ENCODE peak calls at places on chromosomes 6 and 20, in ten cellular contexts. J is body of pancreas; T is heart left ventricle; Z is MM.1S; M is HCT116; X is GM23248; E is left ventricle myocardium inferior; O is CD4-positive, alpha-beta T cell; Y is WERI-Rb-1; U is uterus. H is an unnamed sample.
A peak's percentile ranks its signal among the peaks of the same experiment; 100 is the strongest.

GRCh38 chr20:41049451-41049850 is 20.8 kb downstream of the TOP1 start:
- DNase-seq in T (no peak), M (no peak), E (no peak), Y (no peak), U (no peak), X (no peak), J (no peak), O (no peak), Z (no peak), H (no peak)

GRCh38 chr6:105459884-105460283 is 57.0 kb upstream of the PREP start:
- DNase-seq in O (no peak), X (peak; percentile 67), U (no peak), E (no peak), J (no peak), Y (no peak), M (no peak), Z (no peak), T (no peak), H (no peak)

GRCh38 chr6:52253494-52253893 is 9.2 kb upstream of the IL17F start:
- DNase-seq in U (no peak), E (no peak), T (no peak), O (no peak), Y (no peak), Z (peak; percentile 22), X (peak; percentile 64), M (no peak), J (no peak), H (no peak)

GRCh38 chr6:79750806-79751205 is 119.7 kb downstream of the SH3BGRL2 start:
- DNase-seq in U (no peak), J (no peak), X (no peak), O (no peak), Z (no peak), T (no peak), Y (no peak), M (no peak), E (no peak), H (no peak)

GRCh38 chr6:25456249-25456648 is 177.1 kb downstream of the CARMIL1 start:
- DNase-seq in X (no peak), E (no peak), O (no peak), Z (no peak), T (no peak), M (no peak), J (no peak), Y (no peak), U (no peak), H (no peak)

GRCh38 chr20:15923030-15923776 is 650.0 kb downstream of the KIF16B start:
- DNase-seq in T (no peak), O (no peak), E (no peak), M (no peak), X (no peak), J (no peak), U (no peak), Y (no peak), Z (peak; percentile 47), H (no peak)

GRCh38 chr20:61662946-61663460 is 402.7 kb downstream of the TAF4 start:
- DNase-seq in Y (no peak), M (no peak), J (no peak), Z (no peak), E (no peak), T (no peak), O (no peak), X (no peak), U (no peak), H (no peak)

GRCh38 chr6:56297022-56297995 is 49.9 kb upstream of the COL21A1 start:
- DNase-seq in X (peak; percentile 35), U (no peak), T (no peak), O (no peak), M (no peak), Y (no peak), Z (no peak), E (no peak), J (no peak), H (no peak)

GRCh38 chr6:79627422-79627821 is 3.7 kb upstream of the SH3BGRL2 start:
- DNase-seq in M (no peak), O (no peak), U (no peak), X (no peak), T (no peak), E (no peak), Z (no peak), Y (no peak), J (no peak), H (no peak)

GRCh38 chr6:15879372-15880261 is 216.8 kb upstream of the DTNBP1 start:
- DNase-seq in Z (peak; percentile 30), T (peak; percentile 68), E (peak; percentile 86), Y (no peak), J (peak; percentile 53), O (peak; percentile 34), M (no peak), U (peak; percentile 54), X (peak; percentile 86), H (peak; percentile 93)

DNA sequence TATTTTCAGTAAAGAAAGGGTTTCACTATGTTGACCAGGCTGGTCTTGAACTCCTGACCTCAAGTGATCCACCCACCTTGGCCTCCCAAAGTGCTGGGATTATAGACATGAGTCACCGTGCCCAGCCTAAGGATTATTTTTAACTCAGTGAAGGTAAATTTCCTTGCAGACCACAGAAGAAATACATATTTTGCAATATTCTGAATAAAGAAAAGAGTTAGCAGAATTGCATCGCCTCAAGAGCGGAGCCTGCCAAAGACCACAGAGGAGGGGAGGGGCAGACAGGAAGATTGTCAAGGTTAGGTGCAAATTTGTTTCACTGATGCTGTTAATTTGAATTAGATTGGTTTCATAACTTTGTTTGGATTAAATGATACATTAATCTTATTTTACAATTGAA is 47.4 kb downstream of the SOD2 start:
- DNase-seq in E (no peak), Y (no peak), M (no peak), T (no peak), X (no peak), Z (no peak), U (no peak), O (no peak), J (no peak), H (no peak)
- H3K9me3 ChIP-seq in E (no peaks in the 10 kb centered on the region), Y (no peaks in the 10 kb centered on the region), M (no peaks in the 10 kb centered on the region), T (no peaks in the 10 kb centered on the region), X (no peaks in the 10 kb centered on the region), Z (no peaks in the 10 kb centered on the region), U (no peaks in the 10 kb centered on the region), O (no peaks in the 10 kb centered on the region), J (no peaks in the 10 kb centered on the region), H (no peaks in the 10 kb centered on the region)

DNA sequence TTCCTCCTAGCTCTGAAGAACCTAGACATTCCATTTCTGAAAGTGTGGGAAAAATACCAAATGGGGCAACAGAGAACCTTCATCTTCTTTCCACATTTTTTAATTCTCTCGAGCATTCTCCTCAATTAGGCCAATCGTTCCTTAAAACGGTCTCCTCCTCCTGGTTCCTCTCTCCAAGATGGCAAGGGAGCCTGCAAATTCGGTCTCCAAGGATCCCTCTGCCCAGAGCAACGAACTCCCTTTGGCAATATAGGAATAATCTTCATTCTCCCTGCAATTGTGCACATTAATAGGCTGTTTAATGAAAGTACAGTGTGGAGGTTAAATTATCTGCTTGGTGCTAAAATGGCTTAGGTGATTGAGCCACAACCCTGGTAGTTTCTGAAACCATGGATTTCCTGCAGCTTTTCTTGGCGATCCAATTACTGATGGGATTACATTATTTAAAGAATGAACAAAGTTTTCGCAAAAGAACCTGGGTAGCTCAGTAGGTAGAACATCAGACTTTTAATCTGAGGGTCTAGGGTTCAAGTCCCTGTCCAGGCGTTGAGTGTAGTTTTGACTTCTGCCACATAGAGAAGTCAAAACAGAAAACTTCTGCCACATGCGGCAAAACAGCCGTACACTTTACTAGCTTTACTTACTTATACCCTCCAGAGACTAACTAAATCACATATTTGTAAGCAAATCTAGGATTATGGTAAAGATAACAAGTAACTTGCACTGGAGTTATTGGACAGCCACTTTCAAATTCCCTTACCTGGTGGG is 102.9 kb upstream of the ZNF184 start:
- DNase-seq in X (no peak), Z (no peak), E (no peak), M (peak; percentile 41), J (no peak), O (no peak), T (no peak), U (no peak), Y (no peak), H (no peak)
- H3K27me3 ChIP-seq in X (peaks cover 7% of the 10 kb centered on the region), Z (no peaks in the 10 kb centered on the region), E (peaks cover 84% of the 10 kb centered on the region), M (no peaks in the 10 kb centered on the region), J (no peaks in the 10 kb centered on the region), O (peaks cover 41% of the 10 kb centered on the region), T (no peaks in the 10 kb centered on the region), U (no peaks in the 10 kb centered on the region), Y (peaks cover 93% of the 10 kb centered on the region), H (peaks cover 17% of the 10 kb centered on the region)

GRCh38 chr6:168380956-168381605 is 59.9 kb upstream of the SMOC2 start:
- DNase-seq in O (no peak), X (no peak), M (no peak), U (no peak), T (no peak), J (no peak), E (no peak), Y (no peak), Z (no peak), H (no peak)

GRCh38 chr6:168384045-168385038 is 56.6 kb upstream of the SMOC2 start:
- DNase-seq in X (peak; percentile 38), O (no peak), Y (no peak), U (peak; percentile 57), E (no peak), M (no peak), T (no peak), Z (no peak), J (no peak), H (no peak)

GRCh38 chr6:168385380-168385779 is 55.6 kb upstream of the SMOC2 start:
- DNase-seq in Z (no peak), X (no peak), O (no peak), J (no peak), E (no peak), Y (no peak), M (no peak), U (no peak), T (no peak), H (no peak)

GRCh38 chr6:168383062-168383854 is 57.7 kb upstream of the SMOC2 start:
- DNase-seq in J (no peak), X (no peak), O (no peak), Z (no peak), U (no peak), T (no peak), M (no peak), Y (no peak), E (no peak), H (no peak)

DNA sequence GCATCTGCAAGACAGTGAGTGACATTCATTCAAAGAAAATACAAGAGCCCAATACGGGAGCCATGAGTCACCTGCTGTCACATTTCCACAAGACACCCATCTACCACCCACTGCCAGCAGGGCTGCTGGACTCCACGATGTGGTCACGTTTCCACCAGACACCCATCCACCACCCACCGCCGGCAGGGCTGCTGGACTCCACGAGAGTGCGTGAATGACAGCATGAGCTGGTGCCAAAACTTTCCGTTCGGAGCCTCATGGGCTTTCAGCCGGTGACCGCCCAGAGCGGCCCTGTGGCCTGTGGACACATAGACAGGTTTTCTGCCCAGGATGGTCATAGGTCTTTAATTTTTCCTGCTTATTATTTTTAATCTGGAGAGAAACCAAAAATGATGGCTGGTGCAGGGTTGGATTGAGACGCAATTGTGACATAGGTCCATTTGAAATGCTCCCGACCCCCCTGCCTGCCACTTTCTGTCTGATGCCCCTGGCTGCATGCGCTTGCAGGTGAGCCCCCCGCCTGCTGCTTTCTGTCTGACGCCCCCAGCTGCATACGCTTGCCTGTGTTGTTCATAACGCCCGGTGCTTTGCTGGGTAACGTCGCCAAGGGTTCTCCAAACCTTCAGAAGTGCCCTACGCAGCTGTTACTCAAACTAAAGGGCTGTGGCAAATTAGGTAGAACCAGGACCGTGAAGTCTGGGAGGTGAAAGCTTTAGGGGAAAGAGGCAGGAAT is 59.1 kb upstream of the SMOC2 start:
- DNase-seq in Z (no peak), X (no peak), O (no peak), M (no peak), E (no peak), J (no peak), Y (no peak), U (no peak), T (no peak), H (no peak)
- H3K9me3 ChIP-seq in Z (no peaks in the 10 kb centered on the region), X (no peaks in the 10 kb centered on the region), O (no peaks in the 10 kb centered on the region), M (no peaks in the 10 kb centered on the region), E (no peaks in the 10 kb centered on the region), J (no peaks in the 10 kb centered on the region), Y (no peaks in the 10 kb centered on the region), U (no peaks in the 10 kb centered on the region), T (no peaks in the 10 kb centered on the region), H (no peaks in the 10 kb centered on the region)

GRCh38 chr20:36378686-36379085 is 72.5 kb downstream of the DLGAP4 start:
- DNase-seq in Z (no peak), Y (no peak), U (no peak), M (no peak), T (no peak), X (no peak), J (no peak), E (no peak), O (no peak), H (no peak)
- H3K27me3 ChIP-seq in Z (peaks cover 69% of the 10 kb centered on the region), Y (no peaks in the 10 kb centered on the region), U (no peaks in the 10 kb centered on the region), M (peaks cover 25% of the 10 kb centered on the region), T (peaks cover 5% of the 10 kb centered on the region), X (peaks cover 35% of the 10 kb centered on the region), J (no peaks in the 10 kb centered on the region), E (peaks cover 78% of the 10 kb centered on the region), O (no peaks in the 10 kb centered on the region), H (no peaks in the 10 kb centered on the region)